ENCODE peak calls at places on chromosomes 4 and X, in nine cellular contexts. One of them, this sample, is unnamed. For H3K36me3 and H3K27me3, the result is how much of the 10 kb centered on the place peaks cover.

GRCh38 chr4:20364969-20365368 is 113.3 kb downstream of the SLIT2 start:
- DNase-seq in fibroblast of lung: no peak
- DNase-seq in CD8-positive, alpha-beta T cell: no peak
- DNase-seq in heart right ventricle: no peak
- DNase-seq in upper lobe of left lung: no peak
- DNase-seq in SK-N-SH: no peak
- DNase-seq in lower lobe of right lung: no peak
- DNase-seq in keratinocyte: no peak
- DNase-seq in IMR-90: no peak
- DNase-seq in this sample: no peak

GRCh38 chr4:78624048-78624447 is 72.5 kb downstream of the ANXA3 start:
- DNase-seq in fibroblast of lung: no peak
- DNase-seq in CD8-positive, alpha-beta T cell: no peak
- DNase-seq in heart right ventricle: no peak
- DNase-seq in upper lobe of left lung: no peak
- DNase-seq in SK-N-SH: no peak
- DNase-seq in lower lobe of right lung: no peak
- DNase-seq in keratinocyte: no peak
- DNase-seq in IMR-90: no peak
- DNase-seq in this sample: no peak

GRCh38 chr4:182175788-182176519 is 67.2 kb upstream of the TENM3 start:
- DNase-seq in fibroblast of lung: no peak
- DNase-seq in CD8-positive, alpha-beta T cell: no peak
- DNase-seq in heart right ventricle: no peak
- DNase-seq in upper lobe of left lung: no peak
- DNase-seq in SK-N-SH: no peak
- DNase-seq in lower lobe of right lung: no peak
- DNase-seq in keratinocyte: no peak
- DNase-seq in IMR-90: peak
- DNase-seq in this sample: no peak

GRCh38 chrX:69523314-69523713 is 19.2 kb downstream of the NALF2 start:
- DNase-seq in fibroblast of lung: no peak
- DNase-seq in CD8-positive, alpha-beta T cell: no peak
- DNase-seq in heart right ventricle: no peak
- DNase-seq in upper lobe of left lung: no peak
- DNase-seq in SK-N-SH: no peak
- DNase-seq in lower lobe of right lung: no peak
- DNase-seq in keratinocyte: no peak
- DNase-seq in IMR-90: no peak
- DNase-seq in this sample: no peak

GRCh38 chrX:32572644-32573043 is 638.7 kb downstream of the DMD start:
- DNase-seq in fibroblast of lung: no peak
- DNase-seq in CD8-positive, alpha-beta T cell: no peak
- DNase-seq in heart right ventricle: no peak
- DNase-seq in upper lobe of left lung: no peak
- DNase-seq in SK-N-SH: no peak
- DNase-seq in lower lobe of right lung: no peak
- DNase-seq in keratinocyte: no peak
- DNase-seq in IMR-90: peak
- DNase-seq in this sample: no peak

GRCh38 chr4:101299899-101300540 is 47.3 kb downstream of the PPP3CA start:
- DNase-seq in fibroblast of lung: no peak
- DNase-seq in CD8-positive, alpha-beta T cell: no peak
- DNase-seq in heart right ventricle: no peak
- DNase-seq in upper lobe of left lung: no peak
- DNase-seq in SK-N-SH: no peak
- DNase-seq in lower lobe of right lung: no peak
- DNase-seq in keratinocyte: no peak
- DNase-seq in IMR-90: no peak
- DNase-seq in this sample: no peak

GRCh38 chr4:125693233-125693632 is 378.5 kb downstream of the FAT4 start:
- DNase-seq in fibroblast of lung: no peak
- DNase-seq in CD8-positive, alpha-beta T cell: no peak
- DNase-seq in heart right ventricle: no peak
- DNase-seq in upper lobe of left lung: no peak
- DNase-seq in SK-N-SH: no peak
- DNase-seq in lower lobe of right lung: no peak
- DNase-seq in keratinocyte: no peak
- DNase-seq in IMR-90: no peak
- DNase-seq in this sample: no peak

GRCh38 chrX:136304493-136304892 is 3.7 kb downstream of the ADGRG4 start:
- DNase-seq in fibroblast of lung: no peak
- DNase-seq in CD8-positive, alpha-beta T cell: no peak
- DNase-seq in heart right ventricle: no peak
- DNase-seq in upper lobe of left lung: no peak
- DNase-seq in SK-N-SH: no peak
- DNase-seq in lower lobe of right lung: no peak
- DNase-seq in keratinocyte: no peak
- DNase-seq in IMR-90: no peak
- DNase-seq in this sample: no peak

GRCh38 chrX:4710618-4711433 is 997.4 kb upstream of the PRKX start:
- DNase-seq in fibroblast of lung: no peak
- DNase-seq in CD8-positive, alpha-beta T cell: no peak
- DNase-seq in heart right ventricle: no peak
- DNase-seq in upper lobe of left lung: no peak
- DNase-seq in SK-N-SH: no peak
- DNase-seq in lower lobe of right lung: no peak
- DNase-seq in keratinocyte: peak
- DNase-seq in IMR-90: no peak
- DNase-seq in this sample: no peak

GRCh38 chrX:15233416-15234015 is 36.4 kb downstream of the ASB9 start:
- DNase-seq in fibroblast of lung: no peak
- DNase-seq in CD8-positive, alpha-beta T cell: no peak
- DNase-seq in heart right ventricle: no peak
- DNase-seq in upper lobe of left lung: no peak
- DNase-seq in SK-N-SH: no peak
- DNase-seq in lower lobe of right lung: no peak
- DNase-seq in keratinocyte: no peak
- DNase-seq in IMR-90: no peak
- DNase-seq in this sample: no peak

GRCh38 chr4:140157341-140157740 is 3.4 kb upstream of the MAML3 start:
- DNase-seq in fibroblast of lung: no peak
- DNase-seq in CD8-positive, alpha-beta T cell: no peak
- DNase-seq in heart right ventricle: no peak
- DNase-seq in upper lobe of left lung: no peak
- DNase-seq in SK-N-SH: no peak
- DNase-seq in lower lobe of right lung: no peak
- DNase-seq in keratinocyte: no peak
- DNase-seq in IMR-90: no peak
- DNase-seq in this sample: no peak

GRCh38 chr4:101283436-101283835 is 63.9 kb downstream of the PPP3CA start:
- DNase-seq in fibroblast of lung: no peak
- DNase-seq in CD8-positive, alpha-beta T cell: no peak
- DNase-seq in heart right ventricle: no peak
- DNase-seq in upper lobe of left lung: no peak
- DNase-seq in SK-N-SH: no peak
- DNase-seq in lower lobe of right lung: no peak
- DNase-seq in keratinocyte: no peak
- DNase-seq in IMR-90: no peak
- DNase-seq in this sample: no peak

GRCh38 chr4:37693450-37694190 is 7.4 kb upstream of the RELL1 start:
- DNase-seq in fibroblast of lung: peak
- DNase-seq in CD8-positive, alpha-beta T cell: no peak
- DNase-seq in heart right ventricle: no peak
- DNase-seq in upper lobe of left lung: no peak
- DNase-seq in SK-N-SH: no peak
- DNase-seq in lower lobe of right lung: no peak
- DNase-seq in keratinocyte: no peak
- DNase-seq in IMR-90: peak
- DNase-seq in this sample: no peak

GRCh38 chrX:13569479-13570244 is at the start of gene EGFL6:
- DNase-seq in fibroblast of lung: no peak
- DNase-seq in CD8-positive, alpha-beta T cell: no peak
- DNase-seq in heart right ventricle: no peak
- DNase-seq in upper lobe of left lung: peak
- DNase-seq in SK-N-SH: peak
- DNase-seq in lower lobe of right lung: no peak
- DNase-seq in keratinocyte: no peak
- DNase-seq in IMR-90: no peak
- DNase-seq in this sample: no peak

GRCh38 chrX:151397741-151398070 is 700 bp downstream of the VMA21 start:
- DNase-seq in fibroblast of lung: peak
- DNase-seq in CD8-positive, alpha-beta T cell: no peak
- DNase-seq in heart right ventricle: no peak
- DNase-seq in upper lobe of left lung: no peak
- DNase-seq in SK-N-SH: peak
- DNase-seq in lower lobe of right lung: no peak
- DNase-seq in keratinocyte: no peak
- DNase-seq in IMR-90: no peak
- DNase-seq in this sample: peak

GRCh38 chr4:167868163-167868562 is 224.2 kb upstream of the ANXA10 start:
- DNase-seq in fibroblast of lung: peak
- DNase-seq in CD8-positive, alpha-beta T cell: no peak
- DNase-seq in heart right ventricle: no peak
- DNase-seq in upper lobe of left lung: no peak
- DNase-seq in SK-N-SH: no peak
- DNase-seq in lower lobe of right lung: no peak
- DNase-seq in keratinocyte: no peak
- DNase-seq in IMR-90: peak
- DNase-seq in this sample: no peak

GRCh38 chr4:3039706-3040366 is 34.5 kb downstream of the HTT-AS start:
- DNase-seq in fibroblast of lung: no peak
- DNase-seq in CD8-positive, alpha-beta T cell: no peak
- DNase-seq in heart right ventricle: no peak
- DNase-seq in upper lobe of left lung: no peak
- DNase-seq in SK-N-SH: no peak
- DNase-seq in lower lobe of right lung: no peak
- DNase-seq in keratinocyte: no peak
- DNase-seq in IMR-90: no peak
- DNase-seq in this sample: no peak

GRCh38 chr4:154471924-154472323 is 19.7 kb downstream of the DCHS2 start:
- DNase-seq in fibroblast of lung: peak
- DNase-seq in CD8-positive, alpha-beta T cell: no peak
- DNase-seq in heart right ventricle: no peak
- DNase-seq in upper lobe of left lung: no peak
- DNase-seq in SK-N-SH: no peak
- DNase-seq in lower lobe of right lung: no peak
- DNase-seq in keratinocyte: no peak
- DNase-seq in IMR-90: no peak
- DNase-seq in this sample: no peak

GRCh38 chr4:136691607-136692006 is 840.7 kb downstream of the PCDH18 start:
- DNase-seq in fibroblast of lung: no peak
- DNase-seq in CD8-positive, alpha-beta T cell: no peak
- DNase-seq in heart right ventricle: no peak
- DNase-seq in upper lobe of left lung: no peak
- DNase-seq in SK-N-SH: no peak
- DNase-seq in lower lobe of right lung: no peak
- DNase-seq in keratinocyte: no peak
- DNase-seq in IMR-90: no peak
- DNase-seq in this sample: no peak

GRCh38 chr4:25884040-25884788 is 21.4 kb upstream of the SEL1L3 start:
- DNase-seq in fibroblast of lung: peak
- DNase-seq in CD8-positive, alpha-beta T cell: no peak
- DNase-seq in heart right ventricle: no peak
- DNase-seq in upper lobe of left lung: no peak
- DNase-seq in SK-N-SH: no peak
- DNase-seq in lower lobe of right lung: no peak
- DNase-seq in keratinocyte: peak
- DNase-seq in IMR-90: peak
- DNase-seq in this sample: no peak

GRCh38 chrX:39853417-39853816 is 244.3 kb downstream of the BCOR start:
- DNase-seq in fibroblast of lung: no peak
- DNase-seq in CD8-positive, alpha-beta T cell: no peak
- DNase-seq in heart right ventricle: no peak
- DNase-seq in upper lobe of left lung: no peak
- DNase-seq in SK-N-SH: no peak
- DNase-seq in lower lobe of right lung: no peak
- DNase-seq in keratinocyte: no peak
- DNase-seq in IMR-90: no peak
- DNase-seq in this sample: no peak

GRCh38 chrX:54180403-54180802 is 2.7 kb downstream of the FAM120C start:
- DNase-seq in fibroblast of lung: no peak
- DNase-seq in CD8-positive, alpha-beta T cell: no peak
- DNase-seq in heart right ventricle: no peak
- DNase-seq in upper lobe of left lung: no peak
- DNase-seq in SK-N-SH: no peak
- DNase-seq in lower lobe of right lung: no peak
- DNase-seq in keratinocyte: no peak
- DNase-seq in IMR-90: peak
- DNase-seq in this sample: no peak

GRCh38 chr4:819401-820229 is 6.3 kb downstream of the CPLX1 start:
- DNase-seq in fibroblast of lung: no peak
- DNase-seq in CD8-positive, alpha-beta T cell: no peak
- DNase-seq in heart right ventricle: no peak
- DNase-seq in upper lobe of left lung: no peak
- DNase-seq in SK-N-SH: no peak
- DNase-seq in lower lobe of right lung: no peak
- DNase-seq in keratinocyte: no peak
- DNase-seq in IMR-90: no peak
- DNase-seq in this sample: no peak
- H3K36me3 ChIP-seq in fibroblast of lung: under half
- H3K36me3 ChIP-seq in CD8-positive, alpha-beta T cell: under half
- H3K36me3 ChIP-seq in heart right ventricle: under half
- H3K36me3 ChIP-seq in upper lobe of left lung: under half
- H3K36me3 ChIP-seq in SK-N-SH: under half
- H3K36me3 ChIP-seq in lower lobe of right lung: under half
- H3K36me3 ChIP-seq in keratinocyte: under half
- H3K36me3 ChIP-seq in IMR-90: under half
- H3K36me3 ChIP-seq in this sample: under half

GRCh38 chrX:485368-485767 is 98.7 kb upstream of the PPP2R3B start:
- DNase-seq in fibroblast of lung: no peak
- DNase-seq in CD8-positive, alpha-beta T cell: no peak
- DNase-seq in heart right ventricle: no peak
- DNase-seq in upper lobe of left lung: no peak
- DNase-seq in SK-N-SH: no peak
- DNase-seq in lower lobe of right lung: no peak
- DNase-seq in keratinocyte: no peak
- DNase-seq in IMR-90: no peak
- DNase-seq in this sample: no peak
- H3K27me3 ChIP-seq in fibroblast of lung: under half
- H3K27me3 ChIP-seq in CD8-positive, alpha-beta T cell: under half
- H3K27me3 ChIP-seq in heart right ventricle: under half
- H3K27me3 ChIP-seq in upper lobe of left lung: under half
- H3K27me3 ChIP-seq in SK-N-SH: under half
- H3K27me3 ChIP-seq in lower lobe of right lung: under half
- H3K27me3 ChIP-seq in keratinocyte: under half
- H3K27me3 ChIP-seq in IMR-90: under half
- H3K27me3 ChIP-seq in this sample: under half

GRCh38 chrX:149498767-149499166 is 6.3 kb downstream of the IDS start:
- DNase-seq in fibroblast of lung: no peak
- DNase-seq in CD8-positive, alpha-beta T cell: no peak
- DNase-seq in heart right ventricle: no peak
- DNase-seq in upper lobe of left lung: no peak
- DNase-seq in SK-N-SH: no peak
- DNase-seq in lower lobe of right lung: no peak
- DNase-seq in keratinocyte: no peak
- DNase-seq in IMR-90: no peak
- DNase-seq in this sample: no peak
- H3K36me3 ChIP-seq in fibroblast of lung: under half
- H3K36me3 ChIP-seq in CD8-positive, alpha-beta T cell: under half
- H3K36me3 ChIP-seq in heart right ventricle: under half
- H3K36me3 ChIP-seq in upper lobe of left lung: half or more
- H3K36me3 ChIP-seq in SK-N-SH: under half
- H3K36me3 ChIP-seq in lower lobe of right lung: half or more
- H3K36me3 ChIP-seq in keratinocyte: under half
- H3K36me3 ChIP-seq in IMR-90: under half
- H3K36me3 ChIP-seq in this sample: under half

DNA sequence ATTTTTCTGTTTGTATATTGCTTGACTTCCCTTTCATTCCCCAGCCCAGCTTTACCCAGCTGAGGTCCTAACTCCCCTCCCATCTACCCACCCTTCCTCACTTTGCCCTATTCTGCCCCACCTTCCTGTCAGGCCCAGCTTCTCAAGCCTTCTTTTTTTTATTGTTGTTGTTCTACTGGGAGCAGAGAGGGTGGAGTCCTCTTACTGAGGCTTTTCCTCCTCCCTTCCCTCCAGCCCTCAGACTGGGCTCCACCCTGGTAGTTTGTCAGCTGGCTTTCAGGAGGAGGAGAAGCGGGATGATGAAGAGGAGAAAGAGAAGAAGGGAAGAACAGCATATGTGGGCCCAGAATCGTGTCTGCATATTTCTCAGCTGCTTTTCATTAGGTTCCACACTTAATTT is 3.2 kb upstream of the KLF8 start:
- DNase-seq in fibroblast of lung: no peak
- DNase-seq in CD8-positive, alpha-beta T cell: no peak
- DNase-seq in heart right ventricle: no peak
- DNase-seq in upper lobe of left lung: no peak
- DNase-seq in SK-N-SH: no peak
- DNase-seq in lower lobe of right lung: no peak
- DNase-seq in keratinocyte: no peak
- DNase-seq in IMR-90: no peak
- DNase-seq in this sample: no peak
- H3K27me3 ChIP-seq in fibroblast of lung: under half
- H3K27me3 ChIP-seq in CD8-positive, alpha-beta T cell: under half
- H3K27me3 ChIP-seq in heart right ventricle: under half
- H3K27me3 ChIP-seq in upper lobe of left lung: under half
- H3K27me3 ChIP-seq in SK-N-SH: under half
- H3K27me3 ChIP-seq in lower lobe of right lung: under half
- H3K27me3 ChIP-seq in keratinocyte: under half
- H3K27me3 ChIP-seq in IMR-90: under half
- H3K27me3 ChIP-seq in this sample: under half

This sample was measured in A673.